ENCODE peak calls at places on chromosomes 11 and 22, in ten cellular contexts. Z is left ventricle myocardium inferior, H is lower lobe of right lung, T is transverse colon, O is anterior cingulate cortex, C is cardiac septum, R is epithelial cell of esophagus, K is iPS-NIHi11, B is NCI-H2081, F is C1 segment of cervical spinal cord. N is an unnamed sample.

GRCh38 chr11:9139628-9140357 is 48.4 kb upstream of the SCUBE2 start:
- DNase-seq in Z (no peak), H (no peak), T (no peak), O (no peak), C (no peak), R (no peak), K (no peak), B (no peak), F (no peak), N (no peak)

GRCh38 chr11:3021125-3021524 is 29.0 kb upstream of the NAP1L4 start:
- DNase-seq in Z (no peak), H (no peak), T (peak; percentile 61), O (no peak), C (no peak), R (peak; percentile 69), K (peak; percentile 82), B (peak; percentile 22), F (no peak), N (no peak)

GRCh38 chr11:31964181-31964580 is 126.7 kb upstream of the RCN1 start:
- DNase-seq in Z (no peak), H (no peak), T (no peak), O (no peak), C (no peak), R (no peak), K (no peak), B (no peak), F (no peak), N (no peak)

GRCh38 chr11:121881806-121882205 is 234.2 kb downstream of the BLID start:
- DNase-seq in Z (no peak), H (no peak), T (no peak), O (no peak), C (no peak), R (peak; percentile 32), K (no peak), B (no peak), F (no peak), N (no peak)

GRCh38 chr22:45101828-45102227 is 61.9 kb upstream of the NUP50 start:
- DNase-seq in Z (peak; percentile 21), H (peak; percentile 55), T (peak; percentile 53), O (peak; percentile 3), C (peak; percentile 87), R (peak; percentile 74), K (peak; percentile 71), B (peak; percentile 35), F (no peak), N (no peak)

GRCh38 chr11:75760710-75761493 is 7.7 kb upstream of the DGAT2 start:
- DNase-seq in Z (no peak), H (no peak), T (no peak), O (no peak), C (no peak), R (peak; percentile 86), K (no peak), B (no peak), F (no peak), N (no peak)

GRCh38 chr11:77084581-77085191 is 17.9 kb downstream of the CAPN5 start:
- DNase-seq in Z (no peak), H (peak; percentile 36), T (peak; percentile 8), O (no peak), C (peak; percentile 70), R (no peak), K (no peak), B (no peak), F (no peak), N (no peak)

GRCh38 chr11:67484847-67485311 is 2.1 kb downstream of the AIP start:
- DNase-seq in Z (no peak), H (peak; percentile 56), T (peak; percentile 57), O (no peak), C (no peak), R (no peak), K (no peak), B (no peak), F (no peak), N (no peak)

GRCh38 chr11:60625262-60625661 is 74.2 kb upstream of the MS4A8 start:
- DNase-seq in Z (no peak), H (no peak), T (no peak), O (no peak), C (no peak), R (peak; percentile 50), K (peak; percentile 45), B (peak; percentile 0), F (no peak), N (no peak)

GRCh38 chr11:100890779-100891178 is 203.7 kb downstream of the ARHGAP42 start:
- DNase-seq in Z (no peak), H (no peak), T (no peak), O (no peak), C (no peak), R (no peak), K (no peak), B (no peak), F (no peak), N (no peak)

GRCh38 chr11:36162909-36163434 is 126.3 kb downstream of the COMMD9 start:
- DNase-seq in Z (peak; percentile 31), H (no peak), T (no peak), O (no peak), C (no peak), R (no peak), K (no peak), B (peak; percentile 29), F (no peak), N (no peak)

GRCh38 chr11:3947084-3947483 is 91.6 kb downstream of the STIM1 start:
- DNase-seq in Z (no peak), H (no peak), T (peak; percentile 42), O (no peak), C (no peak), R (no peak), K (no peak), B (no peak), F (no peak), N (no peak)

GRCh38 chr22:46788426-46789168 is 26.1 kb downstream of the TBC1D22A start:
- DNase-seq in Z (no peak), H (no peak), T (no peak), O (no peak), C (peak; percentile 33), R (no peak), K (no peak), B (no peak), F (no peak), N (no peak)

GRCh38 chr11:122853971-122854446 is 15.7 kb downstream of the CRTAM start:
- DNase-seq in Z (no peak), H (no peak), T (peak; percentile 31), O (peak; percentile 35), C (no peak), R (peak; percentile 84), K (peak; percentile 80), B (peak; percentile 80), F (no peak), N (no peak)

GRCh38 chr11:20623258-20623657 is 23.9 kb downstream of the SLC6A5 start:
- DNase-seq in Z (no peak), H (no peak), T (no peak), O (no peak), C (no peak), R (no peak), K (no peak), B (no peak), F (no peak), N (no peak)

GRCh38 chr11:7936615-7937014 is 4.9 kb downstream of the OR10A3 start:
- DNase-seq in Z (no peak), H (no peak), T (peak; percentile 63), O (no peak), C (no peak), R (peak; percentile 80), K (no peak), B (no peak), F (no peak), N (no peak)

GRCh38 chr11:120226242-120226641 is 13.7 kb upstream of the POU2F3 start:
- DNase-seq in Z (no peak), H (no peak), T (no peak), O (no peak), C (no peak), R (no peak), K (no peak), B (no peak), F (no peak), N (no peak)

GRCh38 chr22:27241430-27242110 is 560.0 kb downstream of the MN1 start:
- DNase-seq in Z (peak; percentile 37), H (no peak), T (no peak), O (peak; percentile 43), C (no peak), R (no peak), K (no peak), B (no peak), F (no peak), N (peak; percentile 88)

GRCh38 chr22:45686004-45686403 is 14.4 kb downstream of the ATXN10 start:
- DNase-seq in Z (no peak), H (no peak), T (no peak), O (no peak), C (no peak), R (no peak), K (no peak), B (no peak), F (no peak), N (no peak)

GRCh38 chr22:47654922-47655451 is 892.5 kb downstream of the TBC1D22A start:
- DNase-seq in Z (no peak), H (no peak), T (no peak), O (peak; percentile 3), C (no peak), R (no peak), K (no peak), B (no peak), F (no peak), N (no peak)

GRCh38 chr11:1176224-1177019 is 18.7 kb downstream of the MUC5AC start:
- DNase-seq in Z (no peak), H (peak; percentile 27), T (no peak), O (no peak), C (no peak), R (no peak), K (no peak), B (no peak), F (no peak), N (no peak)

GRCh38 chr11:109731451-109731850 is 309.5 kb downstream of the C11orf87 start:
- DNase-seq in Z (no peak), H (no peak), T (no peak), O (no peak), C (no peak), R (no peak), K (no peak), B (no peak), F (no peak), N (no peak)

GRCh38 chr22:49979587-49980264 is 19.2 kb downstream of the PIM3 start:
- DNase-seq in Z (no peak), H (peak; percentile 59), T (peak; percentile 53), O (no peak), C (peak; percentile 73), R (peak; percentile 46), K (peak; percentile 56), B (no peak), F (no peak), N (no peak)

GRCh38 chr11:28153586-28153985 is 45.4 kb downstream of the METTL15 start:
- DNase-seq in Z (no peak), H (no peak), T (no peak), O (no peak), C (no peak), R (no peak), K (no peak), B (no peak), F (no peak), N (no peak)

GRCh38 chr22:35597692-35598395 is 19.3 kb downstream of the MB start:
- DNase-seq in Z (peak; percentile 53), H (peak; percentile 71), T (no peak), O (no peak), C (no peak), R (no peak), K (no peak), B (no peak), F (no peak), N (no peak)

GRCh38 chr11:47488111-47488510 is 39.2 kb upstream of the RAPSN start:
- DNase-seq in Z (no peak), H (no peak), T (no peak), O (no peak), C (no peak), R (no peak), K (no peak), B (no peak), F (no peak), N (no peak)

GRCh38 chr11:60912223-60912850 is 1.6 kb upstream of the TMEM109 start:
- DNase-seq in Z (no peak), H (no peak), T (no peak), O (no peak), C (no peak), R (no peak), K (no peak), B (no peak), F (no peak), N (no peak)

GRCh38 chr11:134412508-134413333 is 679 bp upstream of the B3GAT1 start:
- DNase-seq in Z (no peak), H (no peak), T (peak; percentile 12), O (peak; percentile 85), C (no peak), R (no peak), K (peak; percentile 82), B (no peak), F (peak; percentile 93), N (no peak)